ENCODE peak calls at places on chromosomes 1 and 21, in nine cellular contexts. M is brain microvascular endothelial cell, N is A549, X is lower leg skin, L is right atrium auricular region, Z is A673, I is trophoblast cell, O is left ventricle myocardium inferior, F is ascending aorta. K is an unnamed sample.

GRCh38 chr1:172466795-172467407 is 23.0 kb upstream of the PIGC start:
- DNase-seq in F (no peak), O (no peak), I (peak), L (no peak), N (no peak), M (no peak), X (no peak), Z (no peak), K (no peak)

GRCh38 chr1:85572574-85572973 is 8.0 kb upstream of the CCN1 start:
- DNase-seq in F (no peak), I (no peak), M (no peak), Z (no peak), O (no peak), L (no peak), N (no peak), X (no peak), K (no peak)

GRCh38 chr1:147504801-147505303 is 36.4 kb upstream of the BCL9 start:
- DNase-seq in F (no peak), Z (peak), X (no peak), L (no peak), N (no peak), I (peak), O (no peak), M (peak), K (no peak)

GRCh38 chr1:165914136-165914798 is 86.9 kb downstream of the UCK2 start:
- DNase-seq in O (no peak), X (peak), Z (peak), M (peak), L (peak), F (peak), I (peak), N (peak), K (peak)

GRCh38 chr21:38255718-38256117 is 1.1 kb upstream of the KCNJ15 start:
- DNase-seq in M (no peak), I (no peak), L (no peak), X (no peak), O (no peak), F (no peak), Z (no peak), N (no peak), K (no peak)

GRCh38 chr1:21520899-21521716 is 11.9 kb downstream of the ALPL start:
- DNase-seq in O (no peak), M (peak), Z (no peak), F (no peak), N (no peak), L (no peak), I (no peak), X (no peak), K (no peak)

GRCh38 chr1:204769997-204770396 is 84.5 kb upstream of the LRRN2 start:
- DNase-seq in N (no peak), X (no peak), O (no peak), Z (no peak), I (no peak), L (no peak), M (no peak), F (no peak), K (no peak)

GRCh38 chr21:45620201-45620600 is 23.3 kb upstream of the PCBP3 start:
- DNase-seq in X (no peak), F (peak), N (no peak), Z (no peak), I (no peak), L (no peak), M (no peak), O (no peak), K (no peak)

GRCh38 chr1:214377886-214378285 is 96.9 kb downstream of the SMYD2 start:
- DNase-seq in F (no peak), L (no peak), O (no peak), M (peak), N (no peak), X (no peak), I (peak), Z (no peak), K (no peak)

GRCh38 chr1:19967808-19968207 is 11.6 kb downstream of the PLA2G2A start:
- DNase-seq in N (no peak), O (peak), M (no peak), I (no peak), X (no peak), L (peak), Z (no peak), F (no peak), K (no peak)

GRCh38 chr1:225423518-225423855 is 4.4 kb downstream of the LBR start:
- DNase-seq in X (no peak), Z (no peak), M (no peak), I (no peak), F (no peak), O (no peak), N (no peak), L (no peak), K (no peak)

GRCh38 chr1:84742653-84743052 is 52.4 kb upstream of the SSX2IP start:
- DNase-seq in F (no peak), N (no peak), Z (no peak), I (no peak), X (no peak), L (no peak), M (no peak), O (no peak), K (no peak)

GRCh38 chr1:10776206-10776905 is 20.1 kb downstream of the CASZ1 start:
- DNase-seq in I (no peak), O (peak), X (peak), L (no peak), F (no peak), Z (no peak), N (no peak), M (no peak), K (no peak)

GRCh38 chr1:200795151-200795550 is 56.5 kb downstream of the CAMSAP2 start:
- DNase-seq in X (no peak), F (no peak), Z (no peak), O (no peak), N (no peak), L (no peak), I (no peak), M (peak), K (no peak)

GRCh38 chr1:57321776-57322175 is 102.1 kb downstream of the DAB1 start:
- DNase-seq in X (no peak), I (no peak), F (no peak), N (no peak), Z (no peak), O (no peak), L (no peak), M (no peak), K (no peak)

GRCh38 chr1:119225831-119226230 is 85.4 kb upstream of the WARS2 start:
- DNase-seq in L (no peak), N (no peak), O (no peak), X (no peak), Z (peak), I (no peak), M (no peak), F (no peak), K (no peak)

GRCh38 chr1:70048336-70048735 is 157.0 kb downstream of the LRRC40 start:
- DNase-seq in L (no peak), X (no peak), F (no peak), Z (no peak), I (no peak), N (no peak), M (no peak), O (no peak), K (no peak)

GRCh38 chr1:231021540-231022031 is 18.5 kb downstream of the FAM89A start:
- DNase-seq in O (no peak), X (no peak), I (peak), L (no peak), F (no peak), M (peak), Z (no peak), N (no peak), K (peak)

GRCh38 chr1:104092698-104093097 is 343.0 kb downstream of the AMY1C start:
- DNase-seq in O (no peak), M (no peak), Z (no peak), L (no peak), N (no peak), F (no peak), X (no peak), I (no peak), K (no peak)

GRCh38 chr1:202029171-202029665 is 18.8 kb downstream of the ELF3 start:
- DNase-seq in X (no peak), O (no peak), M (peak), Z (peak), I (no peak), L (no peak), F (no peak), N (peak), K (no peak)

GRCh38 chr1:237562247-237562823 is 328.4 kb downstream of the ZP4 start:
- DNase-seq in Z (peak), X (no peak), F (no peak), M (peak), N (peak), L (no peak), I (peak), O (no peak), K (no peak)

GRCh38 chr1:75855010-75855409 is 58.3 kb downstream of the MSH4 start:
- DNase-seq in N (no peak), M (peak), X (no peak), O (no peak), F (no peak), L (no peak), I (no peak), Z (no peak), K (no peak)

GRCh38 chr1:94807742-94808491 is 12.2 kb upstream of the SLC44A3 start:
- DNase-seq in X (no peak), F (no peak), M (peak), L (no peak), Z (no peak), I (no peak), O (no peak), N (no peak), K (no peak)

GRCh38 chr1:31020007-31020790 is 45.3 kb downstream of the PUM1 start:
- DNase-seq in M (no peak), Z (no peak), O (no peak), L (no peak), X (no peak), N (no peak), F (no peak), I (no peak), K (no peak)

GRCh38 chr1:56411484-56412180 is 167.7 kb downstream of the PLPP3 start:
- DNase-seq in O (peak), L (peak), N (no peak), X (no peak), M (no peak), F (peak), Z (no peak), I (no peak), K (no peak)

GRCh38 chr1:12204140-12204539 is 25.7 kb upstream of the VPS13D start:
- DNase-seq in N (no peak), I (no peak), F (no peak), X (no peak), M (no peak), Z (no peak), L (no peak), O (no peak), K (no peak)

GRCh38 chr1:179612361-179612760 is 20.7 kb downstream of the TDRD5 start:
- DNase-seq in I (no peak), N (no peak), X (no peak), Z (no peak), M (no peak), O (no peak), L (no peak), F (no peak), K (no peak)

GRCh38 chr1:150194381-150195031 is 41.4 kb downstream of the ANP32E start:
- DNase-seq in Z (no peak), F (peak), I (peak), N (no peak), X (no peak), O (no peak), M (peak), L (no peak), K (no peak)

GRCh38 chr21:29669416-29669815 is 270.4 kb downstream of the GRIK1 start:
- DNase-seq in O (no peak), M (no peak), L (no peak), X (no peak), F (no peak), Z (no peak), I (peak), N (no peak), K (no peak)

GRCh38 chr1:111227875-111228747 is 598 bp downstream of the CHI3L2 start:
- DNase-seq in I (no peak), M (peak), L (peak), O (peak), X (no peak), N (peak), Z (no peak), F (no peak), K (no peak)

GRCh38 chr1:25033828-25034451 is 103.9 kb upstream of the RUNX3 start:
- DNase-seq in X (peak), Z (no peak), I (peak), M (no peak), N (no peak), O (peak), F (peak), L (no peak), K (peak)

GRCh38 chr1:243267346-243268283 is 11.8 kb downstream of the SDCCAG8 start:
- DNase-seq in N (no peak), O (no peak), F (no peak), L (no peak), M (no peak), I (peak), X (no peak), Z (no peak), K (peak)
- H3K4me3 ChIP-seq in N (peak), O (no peak), F (no peak), L (no peak), M (no peak), I (no peak), X (no peak), Z (no peak), K (no peak)

DNA sequence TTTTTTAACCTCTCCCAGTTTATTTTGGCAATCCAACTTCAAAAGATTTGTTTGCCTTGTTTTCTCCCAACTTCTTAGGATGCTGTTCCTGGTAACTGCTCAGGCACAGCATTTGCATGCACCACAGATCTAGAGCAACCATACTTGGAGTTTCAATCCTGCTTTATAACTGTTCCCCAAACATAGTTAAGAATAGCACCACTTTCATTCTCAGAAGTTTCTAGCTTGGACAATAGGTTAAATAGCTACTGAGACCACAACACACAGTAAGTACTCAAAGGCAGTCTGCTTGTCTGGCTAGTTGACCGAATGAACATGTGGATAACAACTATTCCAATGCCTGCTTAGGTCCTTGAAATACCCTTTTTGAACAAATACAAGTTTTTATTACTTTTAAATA is 76.8 kb downstream of the FOXJ3 start:
- DNase-seq in F (no peak), X (no peak), M (no peak), Z (no peak), N (no peak), L (no peak), I (no peak), O (no peak), K (no peak)
- H3K4me3 ChIP-seq in F (no peak), X (no peak), M (no peak), Z (no peak), N (no peak), L (no peak), I (no peak), O (no peak), K (no peak)

GRCh38 chr1:62782197-62782886 is 1.6 kb upstream of the ATG4C start:
- DNase-seq in Z (peak), N (no peak), L (no peak), I (no peak), X (no peak), F (no peak), O (no peak), M (no peak), K (no peak)
- H3K4me3 ChIP-seq in Z (no peak), N (no peak), L (no peak), I (no peak), X (no peak), F (no peak), O (no peak), M (no peak), K (no peak)

DNA sequence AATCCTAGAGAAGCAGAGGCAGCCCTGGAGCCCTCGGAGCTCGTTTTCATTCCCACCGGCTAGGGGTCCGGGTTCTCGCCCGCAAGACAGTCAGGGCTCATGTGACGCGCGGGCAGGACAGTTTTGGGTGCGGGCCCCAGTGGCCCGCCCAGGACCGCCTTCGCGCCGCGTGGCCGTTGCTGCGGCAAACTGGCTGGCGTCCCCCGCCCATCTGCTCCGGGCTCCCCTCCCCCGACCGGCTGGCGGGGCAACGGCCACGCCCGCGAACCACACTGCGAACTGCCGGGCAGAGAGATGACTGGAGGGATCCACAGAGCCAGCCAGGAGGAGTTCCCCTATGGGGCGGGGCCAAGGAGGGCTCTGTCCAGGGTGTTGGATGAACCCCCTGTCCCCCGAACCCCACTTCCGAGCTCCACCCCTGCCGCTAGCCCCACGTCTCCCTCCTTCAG is 899 bp upstream of the HES2 start:
- DNase-seq in L (no peak), N (no peak), F (no peak), X (no peak), Z (no peak), I (no peak), O (no peak), M (no peak), K (no peak)
- H3K4me3 ChIP-seq in L (no peak), N (no peak), F (no peak), X (no peak), Z (peak), I (no peak), O (peak), M (no peak), K (no peak)

GRCh38 chr1:5502310-5503194 is 489.7 kb downstream of the NPHP4 start:
- DNase-seq in N (no peak), O (no peak), M (no peak), X (no peak), I (no peak), F (no peak), L (no peak), Z (no peak), K (no peak)
- H3K4me3 ChIP-seq in N (no peak), O (no peak), M (no peak), X (no peak), I (no peak), F (no peak), L (no peak), Z (no peak), K (no peak)

K was measured in lung.